ENCODE peak calls at places on chromosomes 12 and 14, in five cellular contexts. I is endothelial cell, O is HepG2, R is foreskin fibroblast, B is kidney epithelial cell. F is an unnamed sample.

GRCh38 chr12:47209014-47209413 is 129.3 kb upstream of the AMIGO2 start:
- DNase-seq in I (no peak), O (no peak), R (no peak), B (no peak), F (no peak)

GRCh38 chr14:101181717-101182313 is 278.3 kb upstream of the RTL1 start:
- DNase-seq in I (no peak), O (no peak), R (no peak), B (no peak), F (peak)

GRCh38 chr14:98404811-98405210 is 867.2 kb downstream of the BCL11B start:
- DNase-seq in I (no peak), O (no peak), R (no peak), B (no peak), F (no peak)

GRCh38 chr12:84508325-84508861 is 404.2 kb downstream of the SLC6A15 start:
- DNase-seq in I (no peak), O (peak), R (peak), B (peak), F (no peak)

GRCh38 chr12:17108877-17109520 is 503.0 kb upstream of the LMO3 start:
- DNase-seq in I (no peak), O (no peak), R (no peak), B (peak), F (no peak)

GRCh38 chr12:117119592-117120198 is 20.5 kb upstream of the TESC start:
- DNase-seq in I (peak), O (peak), R (no peak), B (no peak), F (no peak)

GRCh38 chr12:123237646-123238329 is 4.6 kb downstream of the MTRFR start:
- DNase-seq in I (peak), O (peak), R (peak), B (no peak), F (peak)

GRCh38 chr12:5565933-5566632 is 134.2 kb downstream of the NTF3 start:
- DNase-seq in I (no peak), O (no peak), R (no peak), B (no peak), F (no peak)

GRCh38 chr12:69388371-69388770 is 28.8 kb downstream of the YEATS4 start:
- DNase-seq in I (no peak), O (peak), R (peak), B (peak), F (no peak)

GRCh38 chr12:123453165-123453564 is 4.8 kb upstream of the SNRNP35 start:
- DNase-seq in I (no peak), O (no peak), R (no peak), B (no peak), F (no peak)

GRCh38 chr12:130266751-130267150 is 70.9 kb upstream of the PIWIL1 start:
- DNase-seq in I (no peak), O (no peak), R (no peak), B (no peak), F (no peak)

GRCh38 chr14:21822109-21822508 is 148.5 kb upstream of the OR4E1 start:
- DNase-seq in I (no peak), O (no peak), R (no peak), B (no peak), F (no peak)

GRCh38 chr12:117825827-117826226 is 143.0 kb downstream of the KSR2 start:
- DNase-seq in I (no peak), O (no peak), R (no peak), B (no peak), F (no peak)

GRCh38 chr12:22626429-22626828 is 1.5 kb downstream of the ETNK1 start:
- DNase-seq in I (no peak), O (no peak), R (peak), B (no peak), F (no peak)

GRCh38 chr12:20101046-20101445 is 267.3 kb upstream of the PDE3A start:
- DNase-seq in I (no peak), O (no peak), R (no peak), B (no peak), F (no peak)

GRCh38 chr12:42921741-42922511 is 332.4 kb upstream of the PRICKLE1 start:
- DNase-seq in I (no peak), O (no peak), R (peak), B (peak), F (no peak)

GRCh38 chr12:53441040-53441833 is at the start of gene PRR13:
- DNase-seq in I (peak), O (peak), R (peak), B (peak), F (peak)

GRCh38 chr12:32179011-32179395 is 72.4 kb downstream of the BICD1 start:
- DNase-seq in I (no peak), O (no peak), R (no peak), B (no peak), F (no peak)
- TF ChIP-seq CTCF in I (no peak), O (no peak), R (no peak), B (no peak), F (no peak)

GRCh38 chr12:113316155-113316554 is 18.8 kb downstream of the SLC8B1 start:
- DNase-seq in I (no peak), O (no peak), R (no peak), B (no peak), F (no peak)
- TF ChIP-seq CTCF in I (no peak), O (no peak), R (no peak), B (no peak), F (no peak)

GRCh38 chr12:26789731-26790644 is 43.0 kb downstream of the ITPR2 start:
- DNase-seq in I (no peak), O (no peak), R (peak), B (no peak), F (no peak)
- TF ChIP-seq CTCF in I (no peak), O (no peak), R (no peak), B (no peak), F (no peak)

GRCh38 chr12:57213763-57214397 is 2.7 kb upstream of the NXPH4 start:
- DNase-seq in I (no peak), O (no peak), R (no peak), B (no peak), F (no peak)

GRCh38 chr12:57213068-57213715 is 3.4 kb upstream of the NXPH4 start:
- DNase-seq in I (peak), O (peak), R (peak), B (peak), F (peak)

GRCh38 chr12:57215065-57215464 is 1.5 kb upstream of the NXPH4 start:
- DNase-seq in I (no peak), O (no peak), R (no peak), B (no peak), F (no peak)

GRCh38 chr12:57215668-57216013 is 953 bp upstream of the NXPH4 start:
- DNase-seq in I (no peak), O (no peak), R (no peak), B (no peak), F (no peak)

DNA sequence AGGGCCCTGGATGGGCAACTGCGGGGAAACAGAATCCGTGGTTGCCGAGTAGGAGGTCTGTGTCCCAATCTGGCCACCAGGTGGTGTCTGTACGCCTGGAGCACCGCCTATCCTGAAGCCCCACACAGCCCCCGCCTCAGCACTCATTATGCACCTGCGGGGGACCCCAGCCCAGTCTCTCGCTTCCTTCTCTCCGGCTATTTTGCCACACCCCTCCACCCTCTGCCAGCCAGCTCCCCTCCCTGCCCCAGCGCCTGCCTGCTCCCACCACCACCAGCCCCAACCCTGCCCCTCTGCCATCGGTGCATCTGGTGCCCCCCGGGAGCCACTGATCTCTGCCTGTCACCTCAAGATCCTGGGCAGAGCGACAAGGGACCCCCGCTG is 2.2 kb upstream of the NXPH4 start:
- DNase-seq in I (peak), O (peak), R (no peak), B (no peak), F (no peak)
- TF ChIP-seq CTCF in I (peak), O (peak), R (peak), B (peak), F (no peak)

GRCh38 chr12:56206373-56207166 is 15.2 kb downstream of the RNF41 start:
- DNase-seq in I (peak), O (peak), R (peak), B (no peak), F (no peak)
- TF ChIP-seq CTCF in I (peak), O (peak), R (peak), B (peak), F (no peak)

DNA sequence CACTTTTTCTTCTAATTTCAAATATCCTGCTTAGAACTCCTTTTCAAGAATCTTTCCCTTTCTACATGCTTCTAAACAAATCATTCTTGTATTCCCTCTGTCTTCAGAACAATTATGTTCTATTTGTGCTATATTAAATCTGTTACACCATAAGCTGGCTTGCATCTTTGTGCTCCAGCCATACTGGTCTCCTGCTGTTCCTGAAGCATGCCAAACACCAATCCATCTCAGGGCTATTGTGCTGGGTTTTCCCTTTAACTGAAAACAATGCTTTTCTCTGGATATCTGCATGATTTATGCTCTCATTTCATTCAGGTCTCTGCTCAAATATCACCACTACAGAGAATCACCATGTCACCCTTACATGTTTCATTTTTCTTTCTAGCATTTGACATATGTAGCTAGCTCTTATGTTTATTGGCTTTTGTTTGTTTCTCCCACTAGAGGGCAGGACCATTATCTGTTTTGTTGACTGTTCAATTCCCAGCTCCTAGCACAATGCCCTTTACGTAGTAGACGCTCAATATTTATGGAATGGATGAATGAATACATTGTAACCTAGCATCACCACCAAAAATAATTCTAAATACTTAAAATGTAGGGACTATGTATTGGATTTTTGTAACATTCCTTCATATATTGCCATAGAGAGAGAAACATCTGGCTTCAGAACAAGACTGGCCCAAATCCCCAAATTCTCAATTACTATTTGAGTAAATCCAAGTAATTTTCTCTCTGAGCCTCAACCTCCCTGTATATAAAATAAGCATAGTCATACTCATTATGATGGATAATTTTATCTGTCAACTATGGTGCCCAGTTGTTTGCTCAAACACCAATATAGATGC is 302.0 kb upstream of the SYT1 start:
- DNase-seq in I (no peak), O (peak), R (peak), B (no peak), F (no peak)
- TF ChIP-seq CTCF in I (peak), O (peak), R (peak), B (peak), F (no peak)

GRCh38 chr14:52951730-52952481 is 1.1 kb upstream of the FERMT2 start:
- DNase-seq in I (peak), O (peak), R (peak), B (peak), F (no peak)
- TF ChIP-seq CTCF in I (no peak), O (peak), R (peak), B (peak), F (no peak)

GRCh38 chr12:109771746-109772621 is 58.4 kb downstream of the FAM222A start:
- DNase-seq in I (no peak), O (no peak), R (no peak), B (no peak), F (no peak)

GRCh38 chr12:109770861-109771670 is 57.4 kb downstream of the FAM222A start:
- DNase-seq in I (no peak), O (no peak), R (no peak), B (no peak), F (no peak)

GRCh38 chr12:109773384-109774011 is 59.7 kb downstream of the TRPV4 start:
- DNase-seq in I (no peak), O (no peak), R (no peak), B (peak), F (no peak)

GRCh38 chr12:109770104-109770860 is 56.7 kb downstream of the FAM222A start:
- DNase-seq in I (no peak), O (no peak), R (no peak), B (no peak), F (no peak)

DNA sequence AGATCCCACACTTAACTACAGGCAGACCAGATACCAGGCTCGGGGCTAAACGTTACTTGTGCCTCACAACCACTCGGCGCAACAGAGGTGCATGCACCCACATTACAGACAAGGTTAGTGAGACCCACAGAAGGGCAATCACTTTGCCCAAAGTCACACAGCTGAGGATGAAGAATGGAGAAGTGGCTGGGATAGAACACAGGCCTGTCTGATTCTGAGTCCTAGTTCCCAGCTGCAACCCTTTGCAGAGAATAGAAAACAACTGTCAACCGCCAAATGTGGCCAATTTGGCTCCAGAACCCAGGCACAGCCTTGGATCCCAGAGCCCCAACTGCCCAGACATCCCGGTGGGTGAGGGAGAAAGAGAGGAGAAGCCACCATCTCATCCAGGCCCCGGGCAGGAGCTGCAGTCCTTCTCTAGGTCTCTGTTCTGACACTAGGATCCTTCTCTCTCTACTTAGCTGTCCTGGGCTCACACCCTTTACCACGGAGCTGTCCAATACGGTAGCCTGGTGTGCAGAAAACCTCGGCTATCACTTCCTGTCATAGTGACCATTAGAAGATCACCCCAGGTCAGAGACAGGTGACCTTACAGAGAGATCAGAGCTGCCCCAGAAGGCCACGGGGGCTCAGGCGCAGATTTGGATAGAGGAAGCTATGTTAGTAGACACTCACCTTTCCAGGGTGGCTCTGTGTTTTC is 59.1 kb downstream of the FAM222A start:
- DNase-seq in I (no peak), O (no peak), R (no peak), B (no peak), F (no peak)
- TF ChIP-seq CTCF in I (no peak), O (no peak), R (no peak), B (no peak), F (no peak)

F was measured in omental fat pad.